ENCODE peak calls at places on chromosomes 5 and 9, in ten cellular contexts. One of them, this sample, is unnamed.
A peak's percentile ranks its signal among the peaks of the same experiment; 100 is the strongest.

GRCh38 chr9:131739192-131739961 is 499 bp downstream of the RAPGEF1 start:
- DNase-seq in cardiac septum: peak; percentile 84
- DNase-seq in left colon: no peak
- DNase-seq in nucleus accumbens: peak; percentile 32
- DNase-seq in sciatic nerve: no peak
- DNase-seq in spleen: peak; percentile 93
- DNase-seq in brain microvascular endothelial cell: no peak
- DNase-seq in aorta: peak; percentile 86
- DNase-seq in nephron progenitor cell: peak; percentile 53
- DNase-seq in RPMI8226: peak; percentile 68
- DNase-seq in this sample: no peak

GRCh38 chr9:33719581-33720374 is 75.6 kb upstream of the PRSS3 start:
- DNase-seq in RPMI8226: peak; percentile 51
- DNase-seq in left colon: no peak
- DNase-seq in aorta: no peak
- DNase-seq in nucleus accumbens: no peak
- DNase-seq in sciatic nerve: no peak
- DNase-seq in cardiac septum: no peak
- DNase-seq in brain microvascular endothelial cell: no peak
- DNase-seq in nephron progenitor cell: peak; percentile 55
- DNase-seq in spleen: peak; percentile 82
- DNase-seq in this sample: no peak

GRCh38 chr5:367358-368130 is 46.0 kb downstream of the AHRR start:
- DNase-seq in aorta: peak; percentile 65
- DNase-seq in sciatic nerve: peak; percentile 47
- DNase-seq in cardiac septum: no peak
- DNase-seq in spleen: peak; percentile 56
- DNase-seq in nephron progenitor cell: no peak
- DNase-seq in RPMI8226: no peak
- DNase-seq in left colon: peak; percentile 14
- DNase-seq in nucleus accumbens: no peak
- DNase-seq in brain microvascular endothelial cell: no peak
- DNase-seq in this sample: no peak

GRCh38 chr5:164422400-164422799 is 917.0 kb downstream of the MAT2B start:
- DNase-seq in cardiac septum: no peak
- DNase-seq in RPMI8226: no peak
- DNase-seq in nucleus accumbens: no peak
- DNase-seq in aorta: no peak
- DNase-seq in brain microvascular endothelial cell: no peak
- DNase-seq in nephron progenitor cell: peak; percentile 25
- DNase-seq in left colon: no peak
- DNase-seq in sciatic nerve: no peak
- DNase-seq in spleen: no peak
- DNase-seq in this sample: no peak

GRCh38 chr5:55625913-55626312 is 86.2 kb downstream of the SLC38A9 start:
- DNase-seq in spleen: no peak
- DNase-seq in aorta: no peak
- DNase-seq in brain microvascular endothelial cell: no peak
- DNase-seq in RPMI8226: no peak
- DNase-seq in cardiac septum: no peak
- DNase-seq in left colon: no peak
- DNase-seq in sciatic nerve: no peak
- DNase-seq in nucleus accumbens: no peak
- DNase-seq in nephron progenitor cell: no peak
- DNase-seq in this sample: no peak

GRCh38 chr9:118183571-118183970 is 479.4 kb downstream of the TLR4 start:
- DNase-seq in sciatic nerve: no peak
- DNase-seq in nucleus accumbens: no peak
- DNase-seq in brain microvascular endothelial cell: no peak
- DNase-seq in left colon: no peak
- DNase-seq in RPMI8226: no peak
- DNase-seq in nephron progenitor cell: no peak
- DNase-seq in aorta: no peak
- DNase-seq in spleen: no peak
- DNase-seq in cardiac septum: no peak
- DNase-seq in this sample: no peak

GRCh38 chr9:76458903-76459690 is at the start of gene GCNT1:
- DNase-seq in cardiac septum: peak; percentile 95
- DNase-seq in nephron progenitor cell: peak; percentile 95
- DNase-seq in nucleus accumbens: peak; percentile 47
- DNase-seq in left colon: peak; percentile 94
- DNase-seq in RPMI8226: peak; percentile 91
- DNase-seq in brain microvascular endothelial cell: peak; percentile 51
- DNase-seq in sciatic nerve: peak; percentile 90
- DNase-seq in aorta: peak; percentile 94
- DNase-seq in spleen: peak; percentile 98
- DNase-seq in this sample: peak; percentile 9

GRCh38 chr5:16378762-16379161 is 86.8 kb downstream of the ZNF622 start:
- DNase-seq in nucleus accumbens: no peak
- DNase-seq in spleen: no peak
- DNase-seq in nephron progenitor cell: no peak
- DNase-seq in cardiac septum: no peak
- DNase-seq in aorta: no peak
- DNase-seq in left colon: no peak
- DNase-seq in RPMI8226: no peak
- DNase-seq in sciatic nerve: no peak
- DNase-seq in brain microvascular endothelial cell: no peak
- DNase-seq in this sample: no peak

GRCh38 chr5:66307647-66308257 is 163.7 kb downstream of the SREK1 start:
- DNase-seq in cardiac septum: no peak
- DNase-seq in brain microvascular endothelial cell: peak; percentile 49
- DNase-seq in left colon: no peak
- DNase-seq in spleen: no peak
- DNase-seq in sciatic nerve: no peak
- DNase-seq in RPMI8226: peak; percentile 73
- DNase-seq in nephron progenitor cell: peak; percentile 28
- DNase-seq in aorta: no peak
- DNase-seq in nucleus accumbens: no peak
- DNase-seq in this sample: no peak

GRCh38 chr9:18910858-18911257 is 122.2 kb downstream of the SAXO1 start:
- DNase-seq in nucleus accumbens: no peak
- DNase-seq in sciatic nerve: no peak
- DNase-seq in nephron progenitor cell: no peak
- DNase-seq in brain microvascular endothelial cell: peak; percentile 29
- DNase-seq in left colon: no peak
- DNase-seq in cardiac septum: no peak
- DNase-seq in aorta: no peak
- DNase-seq in spleen: no peak
- DNase-seq in RPMI8226: no peak
- DNase-seq in this sample: no peak

GRCh38 chr5:176365663-176366574 is 632 bp downstream of the ARL10 start:
- DNase-seq in cardiac septum: no peak
- DNase-seq in nucleus accumbens: peak; percentile 52
- DNase-seq in spleen: peak; percentile 81
- DNase-seq in left colon: no peak
- DNase-seq in brain microvascular endothelial cell: no peak
- DNase-seq in aorta: peak; percentile 86
- DNase-seq in nephron progenitor cell: peak; percentile 76
- DNase-seq in RPMI8226: no peak
- DNase-seq in sciatic nerve: peak; percentile 79
- DNase-seq in this sample: no peak

GRCh38 chr5:116288524-116288923 is 203.7 kb downstream of the COMMD10 start:
- DNase-seq in aorta: no peak
- DNase-seq in brain microvascular endothelial cell: no peak
- DNase-seq in RPMI8226: no peak
- DNase-seq in spleen: no peak
- DNase-seq in sciatic nerve: no peak
- DNase-seq in left colon: no peak
- DNase-seq in nucleus accumbens: no peak
- DNase-seq in cardiac septum: no peak
- DNase-seq in nephron progenitor cell: no peak
- DNase-seq in this sample: no peak

GRCh38 chr9:106482733-106483132 is 380.2 kb upstream of the ZNF462 start:
- DNase-seq in nucleus accumbens: no peak
- DNase-seq in left colon: no peak
- DNase-seq in cardiac septum: no peak
- DNase-seq in nephron progenitor cell: no peak
- DNase-seq in spleen: no peak
- DNase-seq in RPMI8226: peak; percentile 68
- DNase-seq in brain microvascular endothelial cell: no peak
- DNase-seq in sciatic nerve: no peak
- DNase-seq in aorta: no peak
- DNase-seq in this sample: no peak

GRCh38 chr5:43432486-43433365 is 20.5 kb upstream of the CCL28 start:
- DNase-seq in RPMI8226: no peak
- DNase-seq in aorta: no peak
- DNase-seq in sciatic nerve: peak; percentile 85
- DNase-seq in nephron progenitor cell: no peak
- DNase-seq in nucleus accumbens: peak; percentile 24
- DNase-seq in cardiac septum: no peak
- DNase-seq in left colon: peak; percentile 89
- DNase-seq in brain microvascular endothelial cell: peak; percentile 57
- DNase-seq in spleen: no peak
- DNase-seq in this sample: no peak

GRCh38 chr5:4113426-4113825 is 517.8 kb downstream of the IRX1 start:
- DNase-seq in nephron progenitor cell: no peak
- DNase-seq in spleen: no peak
- DNase-seq in sciatic nerve: no peak
- DNase-seq in RPMI8226: no peak
- DNase-seq in brain microvascular endothelial cell: no peak
- DNase-seq in cardiac septum: no peak
- DNase-seq in nucleus accumbens: no peak
- DNase-seq in left colon: no peak
- DNase-seq in aorta: no peak
- DNase-seq in this sample: no peak

GRCh38 chr5:35851282-35851681 is 5.4 kb upstream of the IL7R start:
- DNase-seq in nucleus accumbens: no peak
- DNase-seq in left colon: no peak
- DNase-seq in cardiac septum: no peak
- DNase-seq in brain microvascular endothelial cell: no peak
- DNase-seq in nephron progenitor cell: no peak
- DNase-seq in sciatic nerve: no peak
- DNase-seq in RPMI8226: no peak
- DNase-seq in aorta: no peak
- DNase-seq in spleen: no peak
- DNase-seq in this sample: no peak

GRCh38 chr9:135159801-135160200 is 72.3 kb downstream of the OLFM1 start:
- DNase-seq in RPMI8226: no peak
- DNase-seq in aorta: no peak
- DNase-seq in cardiac septum: no peak
- DNase-seq in spleen: no peak
- DNase-seq in brain microvascular endothelial cell: no peak
- DNase-seq in nucleus accumbens: no peak
- DNase-seq in nephron progenitor cell: no peak
- DNase-seq in left colon: no peak
- DNase-seq in sciatic nerve: no peak
- DNase-seq in this sample: no peak

GRCh38 chr5:140576776-140577201 is 12.2 kb downstream of the SLC35A4 start:
- DNase-seq in nucleus accumbens: no peak
- DNase-seq in cardiac septum: no peak
- DNase-seq in nephron progenitor cell: no peak
- DNase-seq in left colon: no peak
- DNase-seq in sciatic nerve: no peak
- DNase-seq in spleen: no peak
- DNase-seq in RPMI8226: no peak
- DNase-seq in brain microvascular endothelial cell: peak; percentile 37
- DNase-seq in aorta: no peak
- DNase-seq in this sample: no peak

GRCh38 chr5:144068926-144069325 is 101.5 kb downstream of the YIPF5 start:
- DNase-seq in brain microvascular endothelial cell: no peak
- DNase-seq in aorta: no peak
- DNase-seq in left colon: no peak
- DNase-seq in RPMI8226: no peak
- DNase-seq in nephron progenitor cell: no peak
- DNase-seq in spleen: no peak
- DNase-seq in cardiac septum: no peak
- DNase-seq in sciatic nerve: no peak
- DNase-seq in nucleus accumbens: no peak
- DNase-seq in this sample: no peak

GRCh38 chr9:125145425-125145824 is 2.1 kb upstream of the SCAI start:
- DNase-seq in sciatic nerve: no peak
- DNase-seq in RPMI8226: no peak
- DNase-seq in nucleus accumbens: no peak
- DNase-seq in spleen: no peak
- DNase-seq in nephron progenitor cell: no peak
- DNase-seq in aorta: no peak
- DNase-seq in brain microvascular endothelial cell: no peak
- DNase-seq in cardiac septum: no peak
- DNase-seq in left colon: no peak
- DNase-seq in this sample: no peak

GRCh38 chr9:121902483-121903135 is 190.5 kb downstream of the TTLL11 start:
- DNase-seq in cardiac septum: no peak
- DNase-seq in nucleus accumbens: no peak
- DNase-seq in nephron progenitor cell: no peak
- DNase-seq in spleen: no peak
- DNase-seq in RPMI8226: no peak
- DNase-seq in sciatic nerve: no peak
- DNase-seq in left colon: no peak
- DNase-seq in brain microvascular endothelial cell: peak; percentile 99
- DNase-seq in aorta: no peak
- DNase-seq in this sample: no peak